ENCODE peak calls at places on chromosomes 11 and 22, in nine cellular contexts. B is CD8-positive, alpha-beta T cell; H is colonic mucosa; U is left ventricle myocardium inferior; F is spleen; O is tibial artery; J is A673; C is IMR-90; I is psoas muscle. N is an unnamed sample.
A peak's percentile ranks its signal among the peaks of the same experiment; 100 is the strongest.

GRCh38 chr11:20211691-20212090 is 51.4 kb upstream of the DBX1 start:
- DNase-seq in B (no peak), C (no peak), I (no peak), O (no peak), H (no peak), J (no peak), U (no peak), F (no peak), N (peak; percentile 9)

GRCh38 chr22:38218661-38219331 is 17.0 kb downstream of the MAFF start:
- DNase-seq in J (peak; percentile 73), I (peak; percentile 81), O (peak; percentile 77), B (no peak), U (peak; percentile 70), F (no peak), C (peak; percentile 97), H (peak; percentile 85), N (peak; percentile 93)

GRCh38 chr22:24878969-24879368 is 67.5 kb downstream of the LHFPL7 start:
- DNase-seq in U (no peak), O (no peak), C (no peak), J (no peak), I (no peak), B (no peak), H (no peak), F (no peak), N (no peak)

GRCh38 chr22:29605236-29605850 is 1.9 kb downstream of the NF2 start:
- DNase-seq in J (no peak), B (no peak), U (no peak), C (no peak), I (no peak), O (no peak), H (no peak), F (peak; percentile 64), N (no peak)

GRCh38 chr11:1194977-1195689 is 27.7 kb upstream of the MUC5B start:
- DNase-seq in F (peak; percentile 67), H (no peak), O (no peak), I (peak; percentile 9), J (no peak), C (no peak), B (no peak), U (peak; percentile 11), N (peak; percentile 40)

GRCh38 chr11:44615041-44615513 is 49.6 kb downstream of the CD82 start:
- DNase-seq in J (no peak), B (no peak), U (peak; percentile 25), F (peak; percentile 74), I (no peak), O (no peak), C (no peak), H (no peak), N (no peak)

GRCh38 chr11:123357990-123358827 is 71.9 kb upstream of the GRAMD1B start:
- DNase-seq in O (no peak), U (peak; percentile 33), I (no peak), H (no peak), J (peak; percentile 54), C (peak; percentile 2), B (no peak), F (peak; percentile 71), N (peak; percentile 77)

GRCh38 chr22:39135092-39135896 is 17.2 kb downstream of the CBX7 start:
- DNase-seq in U (peak; percentile 56), J (peak; percentile 64), B (no peak), H (no peak), C (no peak), F (peak; percentile 81), I (no peak), O (no peak), N (peak; percentile 95)

GRCh38 chr11:38315151-38315550 is 1717.1 kb upstream of the RAG2 start:
- DNase-seq in U (no peak), H (no peak), J (no peak), B (no peak), F (no peak), C (no peak), I (no peak), O (no peak), N (no peak)

GRCh38 chr22:26134654-26135330 is 34.5 kb upstream of the SEZ6L start:
- DNase-seq in B (no peak), J (peak; percentile 21), C (no peak), O (no peak), I (no peak), U (no peak), H (no peak), F (no peak), N (peak; percentile 36)

GRCh38 chr11:87870081-87870480 is 305.2 kb downstream of the RAB38 start:
- DNase-seq in B (no peak), J (no peak), U (no peak), C (peak; percentile 2), H (no peak), O (no peak), I (no peak), F (no peak), N (no peak)

GRCh38 chr11:76190376-76190775 is 15.9 kb downstream of the WNT11 start:
- DNase-seq in U (no peak), I (no peak), C (peak; percentile 28), B (no peak), H (no peak), F (no peak), J (no peak), O (no peak), N (no peak)

DNA sequence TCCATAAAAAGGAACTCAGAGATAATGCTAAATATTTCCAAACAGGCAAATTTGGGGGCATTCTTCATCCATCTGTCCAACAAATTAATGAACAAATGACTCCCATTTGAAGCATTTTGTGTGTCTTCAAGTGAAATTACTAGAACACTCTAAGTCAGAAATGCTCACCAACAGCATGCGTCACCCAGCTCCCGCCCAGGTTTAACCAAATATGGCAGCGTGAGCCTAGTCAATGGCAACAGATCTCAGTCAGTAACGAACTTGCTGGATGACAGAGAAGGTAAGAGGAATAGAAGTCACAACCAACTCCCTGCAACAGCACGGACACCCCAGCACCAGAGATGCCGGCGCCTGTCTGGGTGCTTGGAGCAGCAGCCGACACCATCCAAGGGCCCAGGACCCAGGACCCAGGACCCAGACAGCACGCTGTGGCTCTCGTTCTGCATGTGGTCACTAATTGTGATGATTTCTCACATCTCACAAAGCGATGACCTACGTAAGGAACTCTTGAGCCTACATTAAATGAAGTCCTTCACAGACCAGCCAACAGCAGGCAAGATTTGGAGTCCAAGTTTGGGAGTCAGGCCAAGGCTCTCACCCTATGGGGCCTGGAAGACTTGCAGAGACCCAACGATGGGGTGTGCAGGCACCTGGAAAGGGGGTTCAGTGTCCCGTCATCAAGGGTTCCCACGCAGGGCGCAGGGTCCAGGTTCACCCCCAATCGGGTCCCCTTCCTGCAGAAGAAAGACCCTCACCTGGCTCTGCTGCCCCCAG is 556.9 kb downstream of the BRD1 start:
- DNase-seq in F (peak; percentile 65), C (no peak), U (no peak), I (no peak), J (no peak), B (no peak), O (peak; percentile 16), H (no peak), N (no peak)
- H3K27me3 ChIP-seq in F (peaks cover 45% of the 10 kb centered on the region), C (no peaks in the 10 kb centered on the region), U (peaks cover 94% of the 10 kb centered on the region), I (no peaks in the 10 kb centered on the region), J (no peaks in the 10 kb centered on the region), B (peaks cover 2% of the 10 kb centered on the region), O (peaks cover 47% of the 10 kb centered on the region), H (no peaks in the 10 kb centered on the region), N (peaks cover 9% of the 10 kb centered on the region)

DNA sequence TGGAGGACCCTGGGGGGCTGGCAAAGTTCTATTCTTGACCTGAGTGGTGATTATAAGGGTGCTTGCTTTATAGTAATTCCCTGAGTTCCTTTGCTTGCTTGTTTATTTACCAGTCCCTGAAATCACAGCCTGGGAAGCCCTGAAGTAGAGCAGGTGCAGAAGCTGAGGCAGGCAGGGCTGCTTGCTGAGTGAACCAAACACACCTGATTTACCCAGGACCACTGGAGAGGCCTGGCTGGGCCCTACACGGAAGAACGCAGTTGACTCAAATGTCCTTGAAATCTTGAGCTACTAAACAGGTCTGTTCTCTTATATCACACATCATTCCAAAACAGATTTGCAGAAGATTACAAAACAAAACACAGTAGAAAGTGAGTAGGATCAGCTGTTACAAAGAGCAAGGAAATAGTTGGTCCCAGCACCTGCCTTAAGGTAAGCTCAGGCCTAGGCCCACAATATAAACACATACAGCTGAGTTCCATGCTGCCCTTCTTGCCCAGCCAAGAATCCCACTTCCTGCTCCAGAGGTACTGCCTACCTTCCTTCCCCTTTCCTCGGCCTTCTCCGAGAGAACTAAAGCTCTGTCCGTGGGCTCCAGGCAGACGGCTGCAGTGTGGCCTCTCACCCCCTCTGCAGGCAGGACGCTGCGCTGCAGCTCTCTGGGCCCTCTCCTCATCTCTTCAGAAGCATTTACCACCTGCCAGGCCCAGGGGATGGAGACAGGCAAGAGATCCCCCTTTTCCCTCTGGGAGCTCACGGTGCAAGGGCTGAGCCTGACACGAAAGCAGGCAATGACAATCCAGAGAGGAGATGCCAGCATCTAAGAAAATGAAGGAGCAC is 46.1 kb upstream of the SCUBE2 start:
- DNase-seq in J (peak; percentile 79), H (peak; percentile 84), F (peak; percentile 88), C (peak; percentile 69), O (peak; percentile 74), B (peak; percentile 56), U (peak; percentile 66), I (peak; percentile 70), N (peak; percentile 89)
- H3K36me3 ChIP-seq in J (peaks cover 25% of the 10 kb centered on the region), H (no peaks in the 10 kb centered on the region), F (peaks cover 77% of the 10 kb centered on the region), C (peaks cover 32% of the 10 kb centered on the region), O (peaks cover 34% of the 10 kb centered on the region), B (peaks cover 17% of the 10 kb centered on the region), U (peaks cover 67% of the 10 kb centered on the region), I (no peaks in the 10 kb centered on the region), N (peaks cover 14% of the 10 kb centered on the region)

DNA sequence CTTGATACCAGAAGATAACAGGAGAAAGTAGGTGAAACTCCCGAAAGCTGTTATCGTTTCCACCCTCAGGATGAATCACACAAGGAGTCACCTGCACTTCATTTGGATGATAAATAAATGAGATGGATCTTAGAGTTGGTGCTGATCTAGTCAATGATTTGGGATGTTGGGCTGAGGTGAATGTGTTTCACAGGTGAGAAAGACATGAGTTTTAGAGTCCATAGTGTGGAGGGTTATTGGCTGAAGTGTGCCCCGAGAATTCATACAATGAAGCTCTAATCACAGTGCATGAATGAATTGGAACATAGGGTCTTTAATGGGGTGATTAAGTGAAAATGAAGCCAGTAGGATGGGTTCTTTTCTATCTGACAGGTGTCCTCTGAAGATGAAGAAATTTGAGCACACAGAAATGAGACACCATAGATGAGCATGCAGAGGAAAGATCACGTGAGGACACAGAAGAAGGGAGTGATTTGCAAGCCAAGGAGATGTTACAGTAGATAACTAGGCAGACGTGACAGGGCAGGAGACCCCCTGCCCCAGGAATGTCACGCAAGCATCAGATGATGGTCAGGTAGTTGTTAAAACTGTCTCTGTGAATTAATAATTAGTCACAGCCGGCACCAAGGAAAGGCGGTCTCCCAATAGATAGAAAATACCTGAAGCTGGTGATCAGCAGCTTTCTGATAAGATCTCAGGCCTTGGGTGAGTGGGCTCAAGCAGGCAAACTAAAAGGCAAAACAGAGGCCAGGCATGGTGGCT is 60.2 kb upstream of the IGLL5 start:
- DNase-seq in O (no peak), H (no peak), B (no peak), J (no peak), C (no peak), U (no peak), F (no peak), I (no peak), N (no peak)
- H3K27me3 ChIP-seq in O (peaks cover 7% of the 10 kb centered on the region), H (no peaks in the 10 kb centered on the region), B (no peaks in the 10 kb centered on the region), J (peaks cover 22% of the 10 kb centered on the region), C (peaks cover 2% of the 10 kb centered on the region), U (peaks cover 43% of the 10 kb centered on the region), F (no peaks in the 10 kb centered on the region), I (peaks cover 8% of the 10 kb centered on the region), N (peaks cover 4% of the 10 kb centered on the region)

GRCh38 chr22:36294293-36294620 is 41.3 kb downstream of the APOL1 start:
- DNase-seq in O (no peak), B (no peak), H (no peak), C (no peak), U (no peak), J (no peak), I (no peak), F (peak; percentile 46), N (no peak)
- H3K36me3 ChIP-seq in O (peaks cover 97% of the 10 kb centered on the region), B (peaks cover 79% of the 10 kb centered on the region), H (peaks cover 71% of the 10 kb centered on the region), C (peaks cover 85% of the 10 kb centered on the region), U (peaks cover 90% of the 10 kb centered on the region), J (peaks cover 83% of the 10 kb centered on the region), I (peaks cover 22% of the 10 kb centered on the region), F (peaks cover 100% of the 10 kb centered on the region), N (peaks cover 77% of the 10 kb centered on the region)